ENCODE peak calls at places on chromosomes 16 and 17, in six cellular contexts. W is upper lobe of right lung, Z is Caco-2, G is K562, N is ovary, F is prostate gland. E is an unnamed sample. For H3K4me1, the result is how much of the 10 kb centered on the place peaks cover.

GRCh38 chr16:6265956-6266355 is 1066.7 kb upstream of the RBFOX1 start:
- DNase-seq in W (no peak), G (no peak), F (no peak), N (no peak), Z (no peak), E (no peak)

GRCh38 chr17:30363715-30364202 is 15.0 kb upstream of the CPD start:
- DNase-seq in Z (no peak), N (no peak), G (no peak), F (no peak), W (peak), E (peak)

GRCh38 chr17:76726231-76726765 is at the start of gene JMJD6:
- DNase-seq in F (peak), W (peak), N (peak), Z (peak), G (peak), E (peak)

GRCh38 chr17:21358185-21358584 is 18.0 kb upstream of the KCNJ12 start:
- DNase-seq in G (no peak), Z (no peak), F (no peak), N (no peak), W (no peak), E (no peak)

GRCh38 chr16:77457046-77457445 is 22.2 kb upstream of the ADAMTS18 start:
- DNase-seq in Z (no peak), F (no peak), W (no peak), G (no peak), N (no peak), E (no peak)

GRCh38 chr16:25109643-25110042 is 1.9 kb upstream of the LCMT1 start:
- DNase-seq in N (peak), W (no peak), F (no peak), G (no peak), Z (no peak), E (peak)

GRCh38 chr17:50239913-50240312 is 34.4 kb upstream of the TMEM92 start:
- DNase-seq in N (no peak), Z (no peak), W (no peak), F (no peak), G (no peak), E (no peak)

GRCh38 chr17:2181206-2181983 is 122.2 kb downstream of the SMG6 start:
- DNase-seq in G (no peak), F (no peak), Z (peak), N (peak), W (no peak), E (no peak)

GRCh38 chr16:73122604-73123386 is 74.9 kb upstream of the ZFHX3 start:
- DNase-seq in W (no peak), G (no peak), N (no peak), Z (no peak), F (no peak), E (no peak)

GRCh38 chr17:50949128-50950001 is 83.2 kb upstream of the TOB1 start:
- DNase-seq in F (no peak), Z (no peak), N (no peak), G (no peak), W (no peak), E (no peak)

GRCh38 chr17:64420143-64420670 is 28.7 kb upstream of the MILR1 start:
- DNase-seq in G (peak), N (no peak), W (peak), Z (peak), F (peak), E (peak)

GRCh38 chr17:35312346-35312745 is 61.1 kb downstream of the SLFN11 start:
- DNase-seq in W (no peak), N (no peak), Z (no peak), F (no peak), G (no peak), E (no peak)

GRCh38 chr16:53775821-53776431 is 72.0 kb downstream of the FTO start:
- DNase-seq in Z (peak), N (no peak), G (no peak), W (peak), F (peak), E (peak)

GRCh38 chr16:67399749-67400704 is 6.7 kb upstream of the TPPP3 start:
- DNase-seq in Z (no peak), F (no peak), N (no peak), W (no peak), G (no peak), E (no peak)

GRCh38 chr16:19783363-19783762 is 65.3 kb downstream of the IQCK start:
- DNase-seq in N (no peak), F (no peak), Z (no peak), W (no peak), G (no peak), E (peak)

GRCh38 chr17:70794757-70795156 is 625.4 kb downstream of the KCNJ2 start:
- DNase-seq in F (no peak), G (no peak), W (no peak), N (no peak), Z (no peak), E (no peak)

GRCh38 chr16:11133344-11133921 is 122.6 kb downstream of the SOCS1 start:
- DNase-seq in G (peak), Z (peak), F (peak), W (peak), N (peak), E (peak)

GRCh38 chr17:42809250-42809649 is 10.6 kb downstream of the CNTD1 start:
- DNase-seq in N (peak), W (no peak), Z (no peak), F (no peak), G (no peak), E (peak)

GRCh38 chr16:12239953-12240485 is 263.5 kb downstream of the SNX29 start:
- DNase-seq in G (no peak), W (no peak), F (no peak), Z (no peak), N (no peak), E (no peak)

GRCh38 chr17:68035131-68035522 is 408 bp upstream of the KPNA2 start:
- DNase-seq in G (no peak), N (peak), Z (peak), F (peak), W (peak), E (no peak)

GRCh38 chr17:48487221-48487620 is 43.6 kb downstream of the HOXB1 start:
- DNase-seq in Z (no peak), F (no peak), N (no peak), W (no peak), G (no peak), E (no peak)

GRCh38 chr17:48484256-48484655 is 46.6 kb downstream of the HOXB1 start:
- DNase-seq in W (no peak), G (no peak), Z (no peak), N (no peak), F (no peak), E (no peak)

GRCh38 chr17:48484850-48485249 is 46.0 kb downstream of the HOXB1 start:
- DNase-seq in N (no peak), W (no peak), G (no peak), F (no peak), Z (no peak), E (peak)

GRCh38 chr17:48488548-48489106 is 42.2 kb downstream of the HOXB1 start:
- DNase-seq in N (no peak), W (no peak), F (no peak), G (peak), Z (no peak), E (no peak)

DNA sequence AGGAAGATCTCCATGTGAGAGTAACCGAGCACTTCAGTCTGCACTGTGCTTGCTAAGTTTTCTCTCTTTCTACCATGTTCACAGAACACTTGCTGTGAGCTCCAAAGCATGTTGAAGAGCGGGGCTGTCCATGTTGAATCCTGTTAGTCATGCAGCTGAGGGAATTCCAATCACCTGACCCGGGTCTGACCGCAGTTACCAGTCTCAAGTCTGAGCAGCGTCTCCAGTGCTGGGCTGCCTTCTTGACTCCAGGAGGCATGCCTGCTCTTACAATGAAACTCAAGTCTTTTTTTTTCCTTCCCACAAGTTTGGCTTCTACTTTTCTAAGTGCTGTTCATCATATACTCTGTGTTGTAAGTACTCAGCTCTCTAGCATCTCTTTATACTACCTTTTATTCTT is 44.3 kb downstream of the HOXB1 start:
- DNase-seq in G (peak), W (no peak), N (no peak), Z (no peak), F (no peak), E (peak)
- TF ChIP-seq CTCF in G (peak), W (no peak), N (no peak), Z (no peak), F (no peak), E (peak)

GRCh38 chr17:40303706-40304450 is 5.1 kb upstream of the RARA start:
- DNase-seq in G (no peak), Z (no peak), F (no peak), W (no peak), N (no peak), E (no peak)
- H3K4me1 ChIP-seq in G (under half), Z (under half), F (under half), W (under half), N (under half), E (under half)

GRCh38 chr17:37844977-37845293 is 79.3 kb upstream of the TBC1D3K start:
- DNase-seq in F (no peak), W (no peak), Z (no peak), N (no peak), G (no peak), E (no peak)
- TF ChIP-seq CTCF in F (no peak), W (no peak), Z (no peak), N (no peak), G (no peak), E (no peak)

GRCh38 chr17:7859028-7859427 is 1.2 kb downstream of the CYB5D1 start:
- DNase-seq in W (no peak), F (no peak), N (no peak), G (no peak), Z (no peak), E (no peak)
- H3K4me1 ChIP-seq in W (under half), F (under half), N (under half), G (under half), Z (under half), E (under half)

E was measured in foreskin keratinocyte.